ENCODE peak calls at places on chromosome 1, in five cellular contexts. One of them, this sample, is unnamed.

GRCh38 chr1:170461362-170461761 is 70.6 kb upstream of the GORAB start:
- DNase-seq in brain microvascular endothelial cell: no peak
- DNase-seq in fibroblast of mammary gland: peak; percentile 93
- DNase-seq in heart right ventricle: no peak
- DNase-seq in HFF-Myc: no peak
- DNase-seq in this sample: no peak

GRCh38 chr1:92536593-92537332 is 50.0 kb upstream of the GFI1 start:
- DNase-seq in brain microvascular endothelial cell: peak; percentile 18
- DNase-seq in HFF-Myc: no peak
- DNase-seq in fibroblast of mammary gland: peak; percentile 53
- DNase-seq in heart right ventricle: no peak
- DNase-seq in this sample: no peak

GRCh38 chr1:225915538-225915991 is 8.5 kb downstream of the PYCR2 start:
- DNase-seq in brain microvascular endothelial cell: no peak
- DNase-seq in fibroblast of mammary gland: no peak
- DNase-seq in heart right ventricle: no peak
- DNase-seq in HFF-Myc: peak; percentile 37
- DNase-seq in this sample: no peak

GRCh38 chr1:245153081-245153644 is 1.6 kb upstream of the KIF26B start:
- DNase-seq in brain microvascular endothelial cell: peak; percentile 73
- DNase-seq in heart right ventricle: peak; percentile 41
- DNase-seq in fibroblast of mammary gland: peak; percentile 76
- DNase-seq in HFF-Myc: no peak
- DNase-seq in this sample: no peak

GRCh38 chr1:156641761-156642264 is at the start of gene BCAN:
- DNase-seq in brain microvascular endothelial cell: no peak
- DNase-seq in HFF-Myc: no peak
- DNase-seq in fibroblast of mammary gland: no peak
- DNase-seq in heart right ventricle: no peak
- DNase-seq in this sample: no peak

GRCh38 chr1:54397090-54397591 is 9.1 kb downstream of the SSBP3 start:
- DNase-seq in heart right ventricle: peak; percentile 69
- DNase-seq in fibroblast of mammary gland: no peak
- DNase-seq in brain microvascular endothelial cell: no peak
- DNase-seq in HFF-Myc: no peak
- DNase-seq in this sample: no peak

GRCh38 chr1:69739181-69739580 is 171.5 kb downstream of the LRRC7 start:
- DNase-seq in HFF-Myc: no peak
- DNase-seq in heart right ventricle: no peak
- DNase-seq in fibroblast of mammary gland: no peak
- DNase-seq in brain microvascular endothelial cell: no peak
- DNase-seq in this sample: no peak

GRCh38 chr1:198575715-198576641 is 35.5 kb upstream of the ATP6V1G3 start:
- DNase-seq in fibroblast of mammary gland: peak; percentile 22
- DNase-seq in brain microvascular endothelial cell: no peak
- DNase-seq in HFF-Myc: no peak
- DNase-seq in heart right ventricle: no peak
- DNase-seq in this sample: no peak

GRCh38 chr1:8395433-8395866 is 77.5 kb downstream of the SLC45A1 start:
- DNase-seq in HFF-Myc: no peak
- DNase-seq in fibroblast of mammary gland: no peak
- DNase-seq in brain microvascular endothelial cell: no peak
- DNase-seq in heart right ventricle: no peak
- DNase-seq in this sample: no peak

GRCh38 chr1:109263597-109264378 is 14.4 kb downstream of the CELSR2 start:
- DNase-seq in brain microvascular endothelial cell: peak; percentile 65
- DNase-seq in heart right ventricle: peak; percentile 73
- DNase-seq in fibroblast of mammary gland: peak; percentile 81
- DNase-seq in HFF-Myc: peak; percentile 31
- DNase-seq in this sample: no peak

GRCh38 chr1:35298464-35298863 is 30.0 kb downstream of the ZMYM4 start:
- DNase-seq in HFF-Myc: no peak
- DNase-seq in brain microvascular endothelial cell: peak; percentile 29
- DNase-seq in fibroblast of mammary gland: peak; percentile 50
- DNase-seq in heart right ventricle: peak; percentile 34
- DNase-seq in this sample: no peak
- TF ChIP-seq CTCF in HFF-Myc: peak; percentile 30
- TF ChIP-seq CTCF in brain microvascular endothelial cell: peak; percentile 70
- TF ChIP-seq CTCF in fibroblast of mammary gland: peak; percentile 46
- TF ChIP-seq CTCF in heart right ventricle: peak; percentile 61
- TF ChIP-seq CTCF in this sample: peak; percentile 53

DNA sequence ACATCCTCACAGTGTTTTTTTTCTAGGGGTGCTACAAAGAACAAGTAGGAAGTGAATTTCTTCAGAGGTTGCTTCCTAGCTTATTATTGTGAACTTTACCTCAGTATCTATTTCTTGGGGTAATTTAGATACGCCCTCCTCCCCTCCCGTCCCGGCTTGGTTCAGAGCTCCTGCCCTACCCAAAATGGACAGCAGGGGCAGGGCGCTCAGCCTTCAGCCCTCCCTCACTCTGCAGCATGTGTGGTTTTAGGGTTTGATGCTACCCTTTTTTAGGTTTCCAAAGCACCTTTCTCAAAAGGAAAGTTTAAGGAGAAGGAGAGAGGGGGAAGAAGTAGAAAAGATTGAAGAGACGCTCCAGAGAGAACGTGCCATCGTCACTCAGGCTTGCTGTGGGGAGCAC is 16.9 kb upstream of the POGK start:
- DNase-seq in brain microvascular endothelial cell: no peak
- DNase-seq in heart right ventricle: no peak
- DNase-seq in HFF-Myc: no peak
- DNase-seq in fibroblast of mammary gland: no peak
- DNase-seq in this sample: no peak
- TF ChIP-seq CTCF in brain microvascular endothelial cell: peak; percentile 56
- TF ChIP-seq CTCF in heart right ventricle: no peak
- TF ChIP-seq CTCF in HFF-Myc: peak; percentile 47
- TF ChIP-seq CTCF in fibroblast of mammary gland: peak; percentile 43
- TF ChIP-seq CTCF in this sample: peak; percentile 42

DNA sequence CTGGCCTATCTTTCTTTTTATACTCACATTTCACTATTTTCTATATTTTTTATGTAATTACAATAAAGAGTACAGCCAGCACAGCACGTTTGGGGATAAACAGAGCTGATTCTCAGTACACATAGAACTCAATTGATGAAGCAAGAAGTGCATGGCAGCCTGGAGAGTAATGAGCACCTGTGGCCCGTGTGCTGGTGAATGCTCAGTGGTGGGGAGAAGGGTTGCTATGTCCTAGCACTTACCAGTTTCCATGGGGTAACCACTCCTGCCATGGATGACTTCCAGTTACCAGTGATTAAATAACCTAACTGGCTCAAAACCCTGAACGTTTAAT is 332.0 kb downstream of the CAMTA1 start:
- DNase-seq in heart right ventricle: no peak
- DNase-seq in brain microvascular endothelial cell: no peak
- DNase-seq in HFF-Myc: no peak
- DNase-seq in fibroblast of mammary gland: no peak
- DNase-seq in this sample: no peak
- TF ChIP-seq CTCF in heart right ventricle: no peak
- TF ChIP-seq CTCF in brain microvascular endothelial cell: no peak
- TF ChIP-seq CTCF in HFF-Myc: no peak
- TF ChIP-seq CTCF in fibroblast of mammary gland: no peak
- TF ChIP-seq CTCF in this sample: no peak

GRCh38 chr1:65021792-65022191 is 55.4 kb upstream of the JAK1 start:
- DNase-seq in fibroblast of mammary gland: no peak
- DNase-seq in brain microvascular endothelial cell: no peak
- DNase-seq in HFF-Myc: no peak
- DNase-seq in heart right ventricle: no peak
- DNase-seq in this sample: no peak

GRCh38 chr1:65026235-65026634 is 59.9 kb upstream of the JAK1 start:
- DNase-seq in brain microvascular endothelial cell: no peak
- DNase-seq in HFF-Myc: no peak
- DNase-seq in fibroblast of mammary gland: peak; percentile 46
- DNase-seq in heart right ventricle: no peak
- DNase-seq in this sample: no peak

GRCh38 chr1:65025794-65026193 is 59.4 kb upstream of the JAK1 start:
- DNase-seq in fibroblast of mammary gland: no peak
- DNase-seq in HFF-Myc: no peak
- DNase-seq in heart right ventricle: no peak
- DNase-seq in brain microvascular endothelial cell: no peak
- DNase-seq in this sample: no peak

GRCh38 chr1:65022264-65022663 is 55.9 kb upstream of the JAK1 start:
- DNase-seq in heart right ventricle: no peak
- DNase-seq in fibroblast of mammary gland: peak; percentile 6
- DNase-seq in brain microvascular endothelial cell: no peak
- DNase-seq in HFF-Myc: no peak
- DNase-seq in this sample: no peak

GRCh38 chr1:65020774-65021173 is 54.4 kb upstream of the JAK1 start:
- DNase-seq in brain microvascular endothelial cell: no peak
- DNase-seq in HFF-Myc: no peak
- DNase-seq in heart right ventricle: no peak
- DNase-seq in fibroblast of mammary gland: peak; percentile 31
- DNase-seq in this sample: no peak
- TF ChIP-seq CTCF in brain microvascular endothelial cell: peak; percentile 72
- TF ChIP-seq CTCF in HFF-Myc: peak; percentile 25
- TF ChIP-seq CTCF in heart right ventricle: peak; percentile 48
- TF ChIP-seq CTCF in fibroblast of mammary gland: peak; percentile 53
- TF ChIP-seq CTCF in this sample: peak; percentile 51

DNA sequence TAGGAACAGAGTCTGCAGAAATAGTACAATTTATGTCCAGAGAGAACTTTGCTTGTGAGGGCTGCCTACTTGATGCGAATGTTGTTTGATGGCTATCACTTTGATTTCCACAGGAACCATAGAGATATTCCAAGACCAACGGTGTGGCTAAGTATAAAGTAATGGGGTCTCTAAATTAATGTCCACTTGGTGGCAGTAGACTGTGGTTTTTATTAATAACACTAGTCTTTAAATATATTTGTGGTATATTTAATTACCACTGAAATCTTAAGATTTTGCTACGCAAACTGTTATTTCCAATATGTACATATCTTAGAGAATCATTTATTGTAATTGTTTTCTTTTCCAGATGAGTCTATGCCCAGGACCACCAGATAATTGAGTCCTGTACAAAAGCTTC is 647.9 kb downstream of the PLA2G4A start:
- DNase-seq in fibroblast of mammary gland: peak; percentile 11
- DNase-seq in heart right ventricle: no peak
- DNase-seq in brain microvascular endothelial cell: no peak
- DNase-seq in HFF-Myc: no peak
- DNase-seq in this sample: no peak
- TF ChIP-seq CTCF in fibroblast of mammary gland: peak; percentile 19
- TF ChIP-seq CTCF in heart right ventricle: peak; percentile 30
- TF ChIP-seq CTCF in brain microvascular endothelial cell: peak; percentile 27
- TF ChIP-seq CTCF in HFF-Myc: no peak
- TF ChIP-seq CTCF in this sample: peak; percentile 42

GRCh38 chr1:107460009-107460408 is 319.2 kb downstream of the NTNG1 start:
- DNase-seq in HFF-Myc: no peak
- DNase-seq in brain microvascular endothelial cell: no peak
- DNase-seq in fibroblast of mammary gland: no peak
- DNase-seq in heart right ventricle: no peak
- DNase-seq in this sample: no peak

GRCh38 chr1:107467811-107468210 is 327.0 kb downstream of the NTNG1 start:
- DNase-seq in heart right ventricle: no peak
- DNase-seq in HFF-Myc: no peak
- DNase-seq in brain microvascular endothelial cell: no peak
- DNase-seq in fibroblast of mammary gland: no peak
- DNase-seq in this sample: no peak

GRCh38 chr1:107459204-107459904 is 318.5 kb downstream of the NTNG1 start:
- DNase-seq in brain microvascular endothelial cell: no peak
- DNase-seq in HFF-Myc: no peak
- DNase-seq in heart right ventricle: no peak
- DNase-seq in fibroblast of mammary gland: no peak
- DNase-seq in this sample: no peak

GRCh38 chr1:107467286-107467685 is 326.4 kb downstream of the NTNG1 start:
- DNase-seq in brain microvascular endothelial cell: no peak
- DNase-seq in fibroblast of mammary gland: no peak
- DNase-seq in HFF-Myc: no peak
- DNase-seq in heart right ventricle: no peak
- DNase-seq in this sample: no peak

GRCh38 chr1:107464827-107465226 is 324.0 kb downstream of the NTNG1 start:
- DNase-seq in HFF-Myc: no peak
- DNase-seq in heart right ventricle: no peak
- DNase-seq in brain microvascular endothelial cell: no peak
- DNase-seq in fibroblast of mammary gland: no peak
- DNase-seq in this sample: no peak
- TF ChIP-seq CTCF in HFF-Myc: no peak
- TF ChIP-seq CTCF in heart right ventricle: no peak
- TF ChIP-seq CTCF in brain microvascular endothelial cell: peak; percentile 20
- TF ChIP-seq CTCF in fibroblast of mammary gland: no peak
- TF ChIP-seq CTCF in this sample: no peak

GRCh38 chr1:211748810-211749209 is 73.4 kb upstream of the NEK2 start:
- DNase-seq in heart right ventricle: no peak
- DNase-seq in brain microvascular endothelial cell: no peak
- DNase-seq in HFF-Myc: no peak
- DNase-seq in fibroblast of mammary gland: no peak
- DNase-seq in this sample: no peak
- TF ChIP-seq CTCF in heart right ventricle: no peak
- TF ChIP-seq CTCF in brain microvascular endothelial cell: no peak
- TF ChIP-seq CTCF in HFF-Myc: no peak
- TF ChIP-seq CTCF in fibroblast of mammary gland: no peak
- TF ChIP-seq CTCF in this sample: no peak

DNA sequence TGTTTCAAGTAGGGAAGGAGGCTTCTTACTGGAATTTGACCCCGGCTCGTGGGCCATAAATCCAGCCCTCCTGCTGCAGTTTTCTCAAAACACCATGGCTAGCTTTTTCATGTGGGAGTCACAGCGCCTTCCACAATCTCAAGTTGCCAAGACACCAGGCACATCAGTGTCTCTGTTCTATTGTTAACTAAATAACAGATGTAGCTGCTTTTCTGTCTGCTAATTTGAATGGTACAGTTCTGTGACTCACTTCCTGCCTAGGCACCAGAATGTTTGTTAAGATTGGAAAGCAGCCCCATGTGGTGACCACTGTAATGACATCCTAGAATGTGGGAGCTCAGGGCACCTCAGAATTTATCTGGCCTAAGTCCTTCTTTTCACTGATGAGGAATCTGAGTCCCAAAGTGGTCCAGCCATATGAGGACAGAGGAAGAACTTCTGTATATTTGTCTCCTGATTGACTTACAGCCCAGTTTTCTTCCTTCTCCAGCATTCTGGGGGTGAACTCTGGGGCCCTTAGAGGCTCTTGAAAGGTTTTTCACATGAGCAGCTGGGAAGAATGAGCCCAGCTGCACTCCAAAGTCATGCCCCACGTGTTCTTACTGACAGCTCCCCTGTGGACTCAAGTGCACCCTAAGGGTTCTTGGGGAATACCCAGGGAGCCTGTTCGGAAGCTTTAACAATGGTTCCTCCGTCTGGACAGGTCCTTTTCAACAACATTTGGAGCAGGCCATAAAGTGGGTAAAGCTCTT is 27.5 kb downstream of the TRIM45 start:
- DNase-seq in brain microvascular endothelial cell: peak; percentile 80
- DNase-seq in heart right ventricle: no peak
- DNase-seq in HFF-Myc: peak; percentile 84
- DNase-seq in fibroblast of mammary gland: peak; percentile 70
- DNase-seq in this sample: no peak
- TF ChIP-seq CTCF in brain microvascular endothelial cell: peak; percentile 66
- TF ChIP-seq CTCF in heart right ventricle: no peak
- TF ChIP-seq CTCF in HFF-Myc: peak; percentile 25
- TF ChIP-seq CTCF in fibroblast of mammary gland: peak; percentile 30
- TF ChIP-seq CTCF in this sample: peak; percentile 29

GRCh38 chr1:243254927-243255790 is at the start of gene CEP170:
- DNase-seq in HFF-Myc: peak; percentile 94
- DNase-seq in heart right ventricle: peak; percentile 96
- DNase-seq in fibroblast of mammary gland: peak; percentile 93
- DNase-seq in brain microvascular endothelial cell: peak; percentile 96
- DNase-seq in this sample: peak; percentile 96
- TF ChIP-seq CTCF in HFF-Myc: no peak
- TF ChIP-seq CTCF in heart right ventricle: no peak
- TF ChIP-seq CTCF in fibroblast of mammary gland: no peak
- TF ChIP-seq CTCF in brain microvascular endothelial cell: no peak
- TF ChIP-seq CTCF in this sample: no peak

This sample was measured in AG04450.